ENCODE peak calls at places on chromosome 21, in four cellular contexts. B, L, V and I are unnamed samples.
A peak's percentile ranks its signal among the peaks of the same experiment; 100 is the strongest.

GRCh38 chr21:26842300-26842699 is 2.9 kb downstream of the ADAMTS1 start:
- DNase-seq in B (no peak), L (no peak), V (peak; percentile 25), I (no peak)

GRCh38 chr21:17105972-17106371 is 406.9 kb upstream of the CXADR start:
- DNase-seq in V (peak; percentile 2), L (no peak), B (no peak), I (no peak)

GRCh38 chr21:18950045-18950740 is 546.6 kb upstream of the TMPRSS15 start:
- DNase-seq in V (no peak), B (no peak), L (no peak), I (no peak)

GRCh38 chr21:44732956-44733355 is 21.6 kb upstream of the TSPEAR start:
- DNase-seq in L (no peak), V (no peak), B (peak; percentile 75), I (no peak)

GRCh38 chr21:31172328-31172727 is 134.1 kb upstream of the KRTAP19-8 start:
- DNase-seq in L (no peak), V (no peak), B (peak; percentile 27), I (no peak)

GRCh38 chr21:40850071-40850470 is 3.1 kb upstream of the DSCAM start:
- DNase-seq in V (no peak), B (no peak), L (no peak), I (no peak)

GRCh38 chr21:16517380-16517779 is 787.6 kb downstream of the USP25 start:
- DNase-seq in L (no peak), B (no peak), V (no peak), I (no peak)

GRCh38 chr21:32524010-32524719 is 61.2 kb downstream of the TCP10L start:
- DNase-seq in L (no peak), V (peak; percentile 64), B (no peak), I (no peak)

GRCh38 chr21:37454869-37455503 is 88.4 kb downstream of the DYRK1A start:
- DNase-seq in B (no peak), L (no peak), V (no peak), I (no peak)

GRCh38 chr21:17613242-17613676 is 558 bp upstream of the BTG3 start:
- DNase-seq in V (no peak), L (peak; percentile 87), B (no peak), I (no peak)

GRCh38 chr21:14273736-14274538 is 58.0 kb downstream of the RBM11 start:
- DNase-seq in V (no peak), B (no peak), L (peak; percentile 84), I (no peak)

GRCh38 chr21:32779983-32780382 is 8.4 kb upstream of the PAXBP1 start:
- DNase-seq in L (no peak), B (no peak), V (no peak), I (no peak)

GRCh38 chr21:41888749-41889376 is 9.7 kb upstream of the PRDM15 start:
- DNase-seq in L (no peak), B (no peak), V (no peak), I (no peak)

GRCh38 chr21:25506887-25507286 is 100.4 kb downstream of the MRPL39 start:
- DNase-seq in B (no peak), V (peak; percentile 61), L (no peak), I (no peak)

GRCh38 chr21:15659768-15660423 is 69.9 kb upstream of the USP25 start:
- DNase-seq in B (no peak), L (no peak), V (no peak), I (no peak)

GRCh38 chr21:16572032-16572431 is 842.2 kb downstream of the USP25 start:
- DNase-seq in L (no peak), V (no peak), B (no peak), I (no peak)

GRCh38 chr21:28283652-28284490 is 708.8 kb downstream of the LTN1 start:
- DNase-seq in L (no peak), B (no peak), V (peak; percentile 96), I (no peak)

GRCh38 chr21:16800536-16800935 is 712.3 kb upstream of the CXADR start:
- DNase-seq in L (no peak), V (no peak), B (no peak), I (no peak)

GRCh38 chr21:25997788-25998611 is 172.6 kb downstream of the APP start:
- DNase-seq in L (no peak), B (no peak), V (no peak), I (no peak)

GRCh38 chr21:32371913-32372314 is 20.9 kb downstream of the URB1 start:
- DNase-seq in B (no peak), L (peak; percentile 62), V (peak; percentile 49), I (no peak)

GRCh38 chr21:18677632-18678031 is 274.0 kb upstream of the TMPRSS15 start:
- DNase-seq in L (no peak), V (no peak), B (no peak), I (no peak)

GRCh38 chr21:34360488-34361241 is 3.1 kb upstream of the KCNE2 start:
- DNase-seq in B (no peak), V (no peak), L (no peak), I (no peak)
- TF ChIP-seq CTCF in B (no peak), V (no peak), L (no peak), I (no peak)

GRCh38 chr21:46326110-46326703 is 2.3 kb downstream of the PCNT start:
- DNase-seq in L (no peak), B (no peak), V (no peak), I (no peak)

GRCh38 chr21:46323227-46323709 is 402 bp downstream of the C21orf58 start:
- DNase-seq in L (no peak), B (no peak), V (no peak), I (no peak)

GRCh38 chr21:46323710-46324389 is at the start of the genes C21orf58 and PCNT:
- DNase-seq in L (peak; percentile 97), B (peak; percentile 100), V (peak; percentile 97), I (peak; percentile 98)

GRCh38 chr21:46325073-46325912 is 1.3 kb downstream of the PCNT start:
- DNase-seq in L (peak; percentile 49), V (peak; percentile 24), B (no peak), I (no peak)

DNA sequence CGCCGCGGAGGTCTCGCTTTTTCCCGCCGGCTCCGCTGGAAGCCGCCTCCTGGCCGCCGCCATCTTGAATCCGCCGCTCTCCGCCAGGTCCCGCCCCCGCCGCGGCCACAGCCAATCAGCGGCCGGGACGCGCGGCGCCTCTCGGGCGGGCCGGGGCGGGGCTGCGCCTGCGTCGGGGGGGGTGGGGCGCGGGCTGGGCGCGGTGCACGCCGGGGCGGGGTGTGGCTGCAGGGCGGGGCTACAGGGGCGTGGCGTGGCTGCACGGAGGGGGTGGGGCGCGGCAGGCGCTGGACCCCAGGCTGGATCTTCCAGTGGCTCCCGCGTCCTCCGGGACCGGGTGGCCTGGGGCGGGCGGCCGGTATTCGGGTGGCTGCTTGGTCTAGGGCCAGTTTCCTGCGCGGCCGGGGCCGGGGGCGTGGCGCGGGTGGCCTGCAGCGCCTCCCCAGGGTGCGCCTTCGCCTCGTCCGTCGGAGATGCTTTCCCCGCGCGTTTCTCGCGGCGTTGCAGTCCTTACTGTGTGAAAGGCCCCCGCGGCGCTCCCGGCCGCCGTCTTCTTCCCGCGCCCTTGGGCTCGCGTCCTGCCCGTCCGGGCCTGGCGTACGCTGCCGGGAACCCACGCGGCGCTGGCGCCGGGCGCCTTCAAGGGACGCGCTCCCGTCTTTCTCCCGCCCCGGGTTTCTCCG is 575 bp downstream of the PCNT start:
- DNase-seq in L (peak; percentile 89), V (peak; percentile 53), B (peak; percentile 95), I (peak; percentile 93)
- TF ChIP-seq CTCF in L (peak; percentile 38), V (no peak), B (no peak), I (no peak)

GRCh38 chr21:43268804-43269186 is 100.0 kb downstream of the CRYAA start:
- DNase-seq in V (no peak), L (no peak), B (no peak), I (no peak)

GRCh38 chr21:43268086-43268803 is 99.4 kb downstream of the CRYAA start:
- DNase-seq in B (no peak), L (no peak), V (no peak), I (no peak)

GRCh38 chr21:43270800-43271261 is 102.0 kb downstream of the CRYAA start:
- DNase-seq in B (no peak), V (no peak), L (no peak), I (no peak)

GRCh38 chr21:43269981-43270670 is 101.3 kb downstream of the CRYAA start:
- DNase-seq in V (no peak), L (no peak), B (no peak), I (no peak)

DNA sequence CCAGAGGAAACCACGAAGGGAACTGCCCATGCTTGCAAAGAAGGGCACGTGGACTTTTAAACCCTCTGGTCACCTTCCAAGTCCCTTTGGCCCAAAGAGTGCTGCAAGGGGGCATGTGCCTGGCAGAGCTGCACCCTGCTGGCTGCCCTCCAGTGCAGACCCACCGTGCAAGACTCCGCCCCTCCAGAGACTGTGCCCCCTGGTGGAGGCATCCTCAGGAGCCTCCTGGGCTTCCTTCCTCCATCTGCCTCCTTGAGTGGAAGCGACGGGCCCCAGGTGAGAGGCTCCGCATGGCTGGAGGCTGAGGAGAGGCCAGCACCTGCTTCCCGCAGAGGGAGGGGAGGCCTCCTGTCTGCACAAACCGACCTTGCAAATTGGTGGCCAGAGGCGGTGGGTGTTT is 100.7 kb downstream of the CRYAA start:
- DNase-seq in B (no peak), L (no peak), V (no peak), I (no peak)
- TF ChIP-seq CTCF in B (no peak), L (peak; percentile 24), V (peak; percentile 63), I (no peak)

DNA sequence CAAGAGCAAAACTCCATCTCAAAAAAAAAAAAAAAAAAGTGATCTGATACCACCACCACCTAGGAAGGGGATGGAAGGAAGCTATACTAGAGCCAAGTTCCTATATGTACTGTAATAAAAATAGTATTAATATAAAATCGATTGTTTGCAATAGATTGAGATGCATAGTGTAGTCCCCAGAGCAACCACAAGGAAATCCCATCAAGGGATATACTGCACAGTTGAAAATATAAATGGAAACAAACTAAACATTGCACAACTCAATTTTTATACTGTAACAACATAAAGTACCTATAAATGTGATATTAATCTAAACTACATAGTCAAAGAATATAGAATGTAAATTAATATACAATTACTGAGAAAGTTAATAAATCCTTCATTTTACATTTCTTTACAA is 20.9 kb upstream of the PSMG1 start:
- DNase-seq in V (no peak), L (no peak), B (no peak), I (no peak)
- TF ChIP-seq CTCF in V (peak; percentile 7), L (no peak), B (no peak), I (no peak)

DNA sequence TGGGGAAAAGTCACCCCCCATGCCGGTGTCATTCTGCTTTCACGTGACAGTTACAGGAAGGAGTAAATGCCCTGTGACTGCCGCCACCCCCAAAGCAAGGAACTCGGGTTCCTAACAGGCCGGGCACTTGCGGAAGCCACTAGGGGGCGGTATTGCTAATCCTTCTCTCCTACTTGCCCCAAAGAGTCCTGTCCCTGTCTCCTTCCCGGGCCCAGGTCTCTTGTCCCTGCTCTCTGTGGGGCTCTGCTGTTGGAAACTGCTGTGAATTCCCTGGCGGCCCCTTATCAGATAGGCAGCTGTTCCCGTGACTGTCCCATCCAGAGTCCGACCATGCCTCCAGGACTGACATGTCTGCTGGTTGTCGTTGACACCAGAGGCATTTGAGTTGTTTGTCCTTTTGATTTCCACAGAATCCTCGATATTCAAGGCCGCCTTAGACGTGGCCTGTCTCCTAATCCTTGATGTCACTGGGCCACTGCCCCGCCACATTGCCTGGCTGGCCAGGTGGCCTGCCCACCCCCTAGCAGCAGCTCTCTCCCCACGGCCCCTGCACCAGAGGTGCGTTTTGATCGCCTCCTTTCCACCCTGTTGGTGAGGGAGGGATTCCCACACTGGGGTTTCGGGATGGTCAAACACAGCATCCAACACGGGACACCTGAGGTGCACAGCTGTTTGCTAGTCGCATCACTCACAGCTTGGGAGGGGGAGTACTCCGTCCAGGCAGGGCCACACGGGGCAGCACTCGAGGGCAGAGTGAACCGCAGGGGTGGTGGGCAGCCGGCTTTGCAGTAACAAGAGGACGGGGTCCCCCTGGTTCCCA is 37.3 kb downstream of the CHAF1B start:
- DNase-seq in V (peak; percentile 67), B (no peak), L (peak; percentile 56), I (no peak)
- TF ChIP-seq CTCF in V (peak; percentile 91), B (peak; percentile 63), L (peak; percentile 46), I (no peak)